ENCODE peak calls at places on chromosomes 5 and 9, in seven cellular contexts. One of them, this sample, is unnamed.

GRCh38 chr9:32378993-32379729 is 5.3 kb upstream of the ACO1 start:
- DNase-seq in dorsolateral prefrontal cortex: no peak
- DNase-seq in cardiac fibroblast: peak; percentile 89
- DNase-seq in kidney tubule cell: peak; percentile 81
- DNase-seq in psoas muscle: no peak
- DNase-seq in hepatic stellate cell: peak; percentile 63
- DNase-seq in A673: peak; percentile 86
- DNase-seq in this sample: peak; percentile 72

GRCh38 chr5:54869691-54870090 is 115.7 kb downstream of the ESM1 start:
- DNase-seq in dorsolateral prefrontal cortex: no peak
- DNase-seq in cardiac fibroblast: no peak
- DNase-seq in kidney tubule cell: no peak
- DNase-seq in psoas muscle: no peak
- DNase-seq in hepatic stellate cell: no peak
- DNase-seq in A673: no peak
- DNase-seq in this sample: no peak

GRCh38 chr5:160524827-160525226 is 103.2 kb downstream of the PTTG1 start:
- DNase-seq in dorsolateral prefrontal cortex: no peak
- DNase-seq in cardiac fibroblast: no peak
- DNase-seq in kidney tubule cell: peak; percentile 26
- DNase-seq in psoas muscle: no peak
- DNase-seq in hepatic stellate cell: no peak
- DNase-seq in A673: no peak
- DNase-seq in this sample: no peak

GRCh38 chr5:12245429-12245828 is 341.2 kb upstream of the CTNND2 start:
- DNase-seq in dorsolateral prefrontal cortex: no peak
- DNase-seq in cardiac fibroblast: no peak
- DNase-seq in kidney tubule cell: peak; percentile 24
- DNase-seq in psoas muscle: no peak
- DNase-seq in hepatic stellate cell: no peak
- DNase-seq in A673: no peak
- DNase-seq in this sample: no peak

GRCh38 chr5:138989720-138990119 is 114.6 kb upstream of the LRRTM2 start:
- DNase-seq in dorsolateral prefrontal cortex: no peak
- DNase-seq in cardiac fibroblast: peak; percentile 60
- DNase-seq in kidney tubule cell: no peak
- DNase-seq in psoas muscle: no peak
- DNase-seq in hepatic stellate cell: peak; percentile 24
- DNase-seq in A673: no peak
- DNase-seq in this sample: no peak

GRCh38 chr9:135604437-135605237 is 34.7 kb downstream of the GLT6D1 start:
- DNase-seq in dorsolateral prefrontal cortex: no peak
- DNase-seq in cardiac fibroblast: no peak
- DNase-seq in kidney tubule cell: no peak
- DNase-seq in psoas muscle: no peak
- DNase-seq in hepatic stellate cell: no peak
- DNase-seq in A673: no peak
- DNase-seq in this sample: no peak

GRCh38 chr5:123868267-123868666 is 356.3 kb downstream of the CSNK1G3 start:
- DNase-seq in dorsolateral prefrontal cortex: no peak
- DNase-seq in cardiac fibroblast: no peak
- DNase-seq in kidney tubule cell: no peak
- DNase-seq in psoas muscle: no peak
- DNase-seq in hepatic stellate cell: no peak
- DNase-seq in A673: peak; percentile 41
- DNase-seq in this sample: peak; percentile 16

GRCh38 chr5:317086-317811 is 4.3 kb upstream of the AHRR start:
- DNase-seq in dorsolateral prefrontal cortex: peak; percentile 52
- DNase-seq in cardiac fibroblast: peak; percentile 79
- DNase-seq in kidney tubule cell: no peak
- DNase-seq in psoas muscle: no peak
- DNase-seq in hepatic stellate cell: peak; percentile 89
- DNase-seq in A673: peak; percentile 78
- DNase-seq in this sample: no peak

GRCh38 chr5:33303696-33304095 is 137.1 kb upstream of the TARS1 start:
- DNase-seq in dorsolateral prefrontal cortex: no peak
- DNase-seq in cardiac fibroblast: no peak
- DNase-seq in kidney tubule cell: no peak
- DNase-seq in psoas muscle: no peak
- DNase-seq in hepatic stellate cell: no peak
- DNase-seq in A673: no peak
- DNase-seq in this sample: no peak

GRCh38 chr9:487429-487828 is 272.8 kb downstream of the DOCK8 start:
- DNase-seq in dorsolateral prefrontal cortex: no peak
- DNase-seq in cardiac fibroblast: no peak
- DNase-seq in kidney tubule cell: no peak
- DNase-seq in psoas muscle: no peak
- DNase-seq in hepatic stellate cell: no peak
- DNase-seq in A673: no peak
- DNase-seq in this sample: no peak

GRCh38 chr5:114790403-114790792 is 379.3 kb downstream of the TRIM36 start:
- DNase-seq in dorsolateral prefrontal cortex: no peak
- DNase-seq in cardiac fibroblast: no peak
- DNase-seq in kidney tubule cell: no peak
- DNase-seq in psoas muscle: no peak
- DNase-seq in hepatic stellate cell: no peak
- DNase-seq in A673: no peak
- DNase-seq in this sample: no peak

GRCh38 chr9:130287736-130288135 is 22.2 kb downstream of the HMCN2 start:
- DNase-seq in dorsolateral prefrontal cortex: no peak
- DNase-seq in cardiac fibroblast: no peak
- DNase-seq in kidney tubule cell: no peak
- DNase-seq in psoas muscle: no peak
- DNase-seq in hepatic stellate cell: no peak
- DNase-seq in A673: no peak
- DNase-seq in this sample: no peak

GRCh38 chr9:124274228-124274627 is 16.5 kb downstream of the NEK6 start:
- DNase-seq in dorsolateral prefrontal cortex: no peak
- DNase-seq in cardiac fibroblast: no peak
- DNase-seq in kidney tubule cell: no peak
- DNase-seq in psoas muscle: no peak
- DNase-seq in hepatic stellate cell: no peak
- DNase-seq in A673: no peak
- DNase-seq in this sample: no peak

GRCh38 chr9:124611106-124611505 is 103.9 kb upstream of the NR5A1 start:
- DNase-seq in dorsolateral prefrontal cortex: no peak
- DNase-seq in cardiac fibroblast: no peak
- DNase-seq in kidney tubule cell: no peak
- DNase-seq in psoas muscle: no peak
- DNase-seq in hepatic stellate cell: no peak
- DNase-seq in A673: no peak
- DNase-seq in this sample: no peak

GRCh38 chr9:4805519-4805918 is 12.8 kb downstream of the RCL1 start:
- DNase-seq in dorsolateral prefrontal cortex: no peak
- DNase-seq in cardiac fibroblast: no peak
- DNase-seq in kidney tubule cell: no peak
- DNase-seq in psoas muscle: peak; percentile 86
- DNase-seq in hepatic stellate cell: no peak
- DNase-seq in A673: no peak
- DNase-seq in this sample: no peak

GRCh38 chr9:2144619-2145018 is 129.5 kb downstream of the SMARCA2 start:
- DNase-seq in dorsolateral prefrontal cortex: no peak
- DNase-seq in cardiac fibroblast: no peak
- DNase-seq in kidney tubule cell: no peak
- DNase-seq in psoas muscle: no peak
- DNase-seq in hepatic stellate cell: no peak
- DNase-seq in A673: peak; percentile 24
- DNase-seq in this sample: no peak

GRCh38 chr9:89848060-89849040 is 243.5 kb downstream of the GADD45G start:
- DNase-seq in dorsolateral prefrontal cortex: no peak
- DNase-seq in cardiac fibroblast: no peak
- DNase-seq in kidney tubule cell: no peak
- DNase-seq in psoas muscle: no peak
- DNase-seq in hepatic stellate cell: no peak
- DNase-seq in A673: no peak
- DNase-seq in this sample: no peak

GRCh38 chr9:90659626-90660364 is 17.2 kb upstream of the DIRAS2 start:
- DNase-seq in dorsolateral prefrontal cortex: no peak
- DNase-seq in cardiac fibroblast: peak; percentile 5
- DNase-seq in kidney tubule cell: peak; percentile 38
- DNase-seq in psoas muscle: no peak
- DNase-seq in hepatic stellate cell: no peak
- DNase-seq in A673: peak; percentile 38
- DNase-seq in this sample: no peak

GRCh38 chr5:115551415-115551814 is 6.8 kb upstream of the FEM1C start:
- DNase-seq in dorsolateral prefrontal cortex: no peak
- DNase-seq in cardiac fibroblast: peak; percentile 66
- DNase-seq in kidney tubule cell: peak; percentile 41
- DNase-seq in psoas muscle: no peak
- DNase-seq in hepatic stellate cell: no peak
- DNase-seq in A673: no peak
- DNase-seq in this sample: no peak

GRCh38 chr5:10635257-10635860 is 71.5 kb downstream of the ANKRD33B start:
- DNase-seq in dorsolateral prefrontal cortex: no peak
- DNase-seq in cardiac fibroblast: no peak
- DNase-seq in kidney tubule cell: peak; percentile 86
- DNase-seq in psoas muscle: no peak
- DNase-seq in hepatic stellate cell: peak; percentile 54
- DNase-seq in A673: no peak
- DNase-seq in this sample: no peak

GRCh38 chr5:140672455-140673186 is 755 bp downstream of the DND1 start:
- DNase-seq in dorsolateral prefrontal cortex: no peak
- DNase-seq in cardiac fibroblast: peak; percentile 21
- DNase-seq in kidney tubule cell: peak; percentile 36
- DNase-seq in psoas muscle: no peak
- DNase-seq in hepatic stellate cell: no peak
- DNase-seq in A673: no peak
- DNase-seq in this sample: no peak

GRCh38 chr9:123769723-123770122 is 160.2 kb downstream of the DENND1A start:
- DNase-seq in dorsolateral prefrontal cortex: peak; percentile 34
- DNase-seq in cardiac fibroblast: no peak
- DNase-seq in kidney tubule cell: no peak
- DNase-seq in psoas muscle: no peak
- DNase-seq in hepatic stellate cell: no peak
- DNase-seq in A673: no peak
- DNase-seq in this sample: no peak

GRCh38 chr5:74424162-74424868 is 216.2 kb downstream of the ENC1 start:
- DNase-seq in dorsolateral prefrontal cortex: no peak
- DNase-seq in cardiac fibroblast: peak; percentile 73
- DNase-seq in kidney tubule cell: no peak
- DNase-seq in psoas muscle: no peak
- DNase-seq in hepatic stellate cell: no peak
- DNase-seq in A673: no peak
- DNase-seq in this sample: no peak

GRCh38 chr5:167219296-167219695 is 1072.1 kb upstream of the WWC1 start:
- DNase-seq in dorsolateral prefrontal cortex: no peak
- DNase-seq in cardiac fibroblast: no peak
- DNase-seq in kidney tubule cell: no peak
- DNase-seq in psoas muscle: no peak
- DNase-seq in hepatic stellate cell: no peak
- DNase-seq in A673: no peak
- DNase-seq in this sample: no peak

This sample was measured in NCI-H2107.